ENCODE peak calls at places on chromosomes 5 and 9, in six cellular contexts. V, J, E, M, L and N are unnamed samples.
A peak's percentile ranks its signal among the peaks of the same experiment; 100 is the strongest.

GRCh38 chr5:116696356-116696755 is 121.7 kb upstream of the SEMA6A start:
- DNase-seq in V (no peak), J (no peak), E (no peak), M (no peak), L (no peak), N (no peak)

GRCh38 chr5:83927140-83927733 is 206.6 kb upstream of the HAPLN1 start:
- DNase-seq in V (peak; percentile 19), J (peak; percentile 98), E (peak; percentile 71), M (peak; percentile 16), L (peak; percentile 41), N (peak; percentile 75)

GRCh38 chr5:40829748-40830305 is 5.2 kb downstream of the RPL37 start:
- DNase-seq in V (no peak), J (no peak), E (no peak), M (no peak), L (no peak), N (no peak)

GRCh38 chr5:180396931-180397330 is 43.8 kb upstream of the GFPT2 start:
- DNase-seq in V (no peak), J (no peak), E (no peak), M (no peak), L (no peak), N (no peak)

GRCh38 chr9:89730715-89731114 is 125.9 kb downstream of the GADD45G start:
- DNase-seq in V (no peak), J (no peak), E (no peak), M (no peak), L (peak; percentile 33), N (no peak)

GRCh38 chr5:28766565-28767158 is 1728.3 kb upstream of the CDH9 start:
- DNase-seq in V (no peak), J (no peak), E (no peak), M (no peak), L (peak; percentile 18), N (no peak)

GRCh38 chr5:74519161-74519571 is 121.4 kb downstream of the ENC1 start:
- DNase-seq in V (no peak), J (no peak), E (no peak), M (no peak), L (no peak), N (no peak)

GRCh38 chr9:72894342-72894741 is 58.5 kb downstream of the ALDH1A1 start:
- DNase-seq in V (no peak), J (no peak), E (no peak), M (no peak), L (no peak), N (no peak)

GRCh38 chr9:100111235-100111634 is 12.2 kb downstream of the INVS start:
- DNase-seq in V (peak; percentile 93), J (no peak), E (peak; percentile 59), M (peak; percentile 83), L (no peak), N (peak; percentile 84)

GRCh38 chr5:6365977-6366590 is 12.3 kb downstream of the MED10 start:
- DNase-seq in V (no peak), J (no peak), E (no peak), M (no peak), L (no peak), N (peak; percentile 31)

GRCh38 chr9:135156525-135157510 is 69.3 kb downstream of the OLFM1 start:
- DNase-seq in V (peak; percentile 36), J (peak; percentile 89), E (peak; percentile 14), M (peak; percentile 48), L (peak; percentile 15), N (no peak)

GRCh38 chr9:78927099-78927940 is 630.4 kb downstream of the PSAT1 start:
- DNase-seq in V (no peak), J (no peak), E (no peak), M (no peak), L (no peak), N (no peak)

GRCh38 chr9:6054280-6055099 is 39.1 kb upstream of the RANBP6 start:
- DNase-seq in V (peak; percentile 48), J (peak; percentile 82), E (peak; percentile 64), M (peak; percentile 27), L (peak; percentile 65), N (no peak)

GRCh38 chr9:126875780-126876510 is 15.5 kb downstream of the ZBTB34 start:
- DNase-seq in V (no peak), J (no peak), E (no peak), M (no peak), L (no peak), N (no peak)

GRCh38 chr9:24245988-24246387 is 299.7 kb downstream of the IZUMO3 start:
- DNase-seq in V (no peak), J (no peak), E (no peak), M (no peak), L (no peak), N (no peak)

GRCh38 chr9:96484521-96484931 is 34.6 kb downstream of the HABP4 start:
- DNase-seq in V (no peak), J (no peak), E (no peak), M (no peak), L (no peak), N (no peak)

GRCh38 chr5:56574778-56575177 is 240.6 kb upstream of the MAP3K1 start:
- DNase-seq in V (no peak), J (no peak), E (no peak), M (no peak), L (no peak), N (no peak)

GRCh38 chr5:960551-960950 is 48.1 kb upstream of the NKD2 start:
- DNase-seq in V (no peak), J (no peak), E (no peak), M (no peak), L (no peak), N (peak; percentile 68)

GRCh38 chr9:98488578-98489312 is 220.0 kb downstream of the GABBR2 start:
- DNase-seq in V (no peak), J (no peak), E (no peak), M (no peak), L (no peak), N (no peak)

GRCh38 chr5:19977069-19977468 is 10.9 kb downstream of the CDH18 start:
- DNase-seq in V (no peak), J (no peak), E (no peak), M (no peak), L (no peak), N (no peak)

GRCh38 chr5:131193106-131193505 is 22.4 kb downstream of the LYRM7 start:
- DNase-seq in V (no peak), J (no peak), E (no peak), M (no peak), L (no peak), N (no peak)

GRCh38 chr5:54234304-54234938 is 76.0 kb downstream of the ARL15 start:
- DNase-seq in V (no peak), J (no peak), E (no peak), M (no peak), L (peak; percentile 9), N (no peak)

GRCh38 chr5:68227532-68228160 is 12.1 kb downstream of the PIK3R1 start:
- DNase-seq in V (no peak), J (no peak), E (no peak), M (no peak), L (no peak), N (no peak)

GRCh38 chr5:68224561-68225187 is 9.1 kb downstream of the PIK3R1 start:
- DNase-seq in V (no peak), J (no peak), E (no peak), M (no peak), L (no peak), N (no peak)

GRCh38 chr5:68226564-68227073 is 11.1 kb downstream of the PIK3R1 start:
- DNase-seq in V (no peak), J (no peak), E (no peak), M (no peak), L (no peak), N (no peak)

GRCh38 chr5:68225188-68225910 is 9.8 kb downstream of the PIK3R1 start:
- DNase-seq in V (peak; percentile 69), J (no peak), E (peak; percentile 69), M (no peak), L (peak; percentile 23), N (no peak)

DNA sequence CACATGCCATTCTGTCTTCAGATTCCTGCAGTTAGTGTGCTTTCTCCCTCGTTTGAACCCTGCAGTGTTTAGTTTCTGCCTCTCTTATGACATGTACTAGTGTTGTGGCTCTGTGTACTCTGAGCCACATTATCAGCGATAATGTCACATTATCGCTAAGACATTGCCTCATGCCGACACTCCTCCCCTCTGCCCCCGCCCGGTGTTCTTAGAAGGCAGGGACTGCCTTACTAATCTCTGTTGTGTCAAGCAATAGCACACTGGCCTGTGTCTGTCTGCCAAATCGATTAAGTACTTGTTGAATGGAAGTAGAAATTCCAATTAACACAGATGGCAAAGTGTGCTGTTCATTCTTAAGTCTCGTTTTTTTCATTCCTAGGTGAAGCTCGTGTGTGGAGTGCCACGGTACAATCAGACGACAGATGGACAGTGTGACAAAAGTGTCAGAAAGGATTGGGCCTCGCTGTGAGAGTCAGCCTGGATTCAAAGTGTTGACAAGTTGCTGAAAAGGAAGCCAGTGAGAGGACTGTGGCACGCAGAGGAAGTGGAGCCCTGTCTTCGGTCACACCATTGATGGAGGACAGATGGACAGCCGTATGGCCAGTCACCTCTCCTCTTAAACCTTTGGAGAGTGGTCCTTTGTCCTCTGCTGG is 10.5 kb downstream of the PIK3R1 start:
- DNase-seq in V (no peak), J (no peak), E (peak; percentile 68), M (peak; percentile 51), L (no peak), N (no peak)
- H3K4me3 ChIP-seq in V (peak overlapping the region; percentile 9), J (no peak overlapping the region), E (no peak overlapping the region), M (no peak overlapping the region), L (no peak overlapping the region), N (peak overlapping the region; percentile 54)

GRCh38 chr9:3760031-3760430 is 234.2 kb upstream of the RFX3 start:
- DNase-seq in V (no peak), J (no peak), E (no peak), M (no peak), L (no peak), N (no peak)
- H3K27ac ChIP-seq in V (no peak overlapping the region), J (no peak overlapping the region), E (no peak overlapping the region), M (no peak overlapping the region), L (no peak overlapping the region), N (no peak overlapping the region)

DNA sequence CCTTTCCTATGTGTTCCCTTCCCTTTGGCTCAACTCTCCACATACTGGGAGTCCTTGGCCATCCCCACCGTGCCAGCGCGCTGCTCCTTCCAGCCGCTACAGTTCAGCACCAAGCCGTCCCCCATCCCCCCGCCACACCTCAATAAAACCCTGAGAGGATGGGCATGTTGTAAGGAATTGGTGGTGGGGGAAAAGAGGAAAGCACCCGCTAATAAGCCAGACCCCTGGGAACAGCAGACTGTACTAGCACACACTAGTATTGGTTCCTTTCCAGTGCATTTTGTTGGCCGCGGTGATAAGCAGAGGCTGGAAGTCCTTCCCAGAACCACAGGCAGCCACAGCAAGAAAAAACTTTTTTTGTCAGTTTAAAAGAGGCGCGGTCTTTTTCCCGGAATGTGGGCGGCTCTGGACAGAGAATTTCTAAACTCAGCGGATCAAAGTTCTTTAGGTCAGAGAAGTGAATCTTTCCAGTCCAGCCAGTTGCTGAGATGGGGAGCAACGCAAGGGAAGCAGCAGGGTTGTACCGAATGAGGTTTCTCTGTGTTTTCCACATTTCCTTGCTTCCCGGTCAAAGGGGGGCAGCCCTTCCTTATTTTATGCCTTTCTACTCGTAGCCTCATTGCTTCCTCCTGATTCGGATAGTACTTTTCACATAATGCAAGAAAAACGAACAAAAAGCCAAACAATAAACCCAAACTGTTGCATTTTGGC is 2.1 kb downstream of the CHSY3 start:
- DNase-seq in V (peak; percentile 9), J (peak; percentile 61), E (peak; percentile 9), M (peak; percentile 13), L (peak; percentile 66), N (peak; percentile 73)
- TF ChIP-seq CTCF in V (no peak), J (peak; percentile 16), E (no peak), M (peak; percentile 24), L (peak; percentile 35), N (no peak)

DNA sequence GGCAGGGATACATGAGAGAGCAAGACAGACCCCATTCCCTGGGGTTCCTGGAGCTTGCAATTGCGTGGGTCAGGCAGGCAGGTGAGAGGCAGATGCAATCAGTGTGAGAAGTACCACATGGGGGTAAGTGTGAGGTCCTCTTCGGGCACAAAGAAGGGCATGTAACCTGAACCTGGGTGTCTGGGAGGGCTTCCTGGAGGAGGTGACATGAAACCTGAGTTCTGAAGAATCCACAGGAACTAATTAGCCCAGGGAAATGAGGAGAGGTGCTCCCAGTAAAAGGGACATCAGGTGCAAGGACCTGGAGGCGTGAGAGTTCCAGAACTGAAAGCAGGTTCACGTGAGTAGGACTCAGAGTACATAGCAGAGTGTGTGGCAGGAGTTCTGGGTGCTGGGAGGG is 2.5 kb downstream of the AMBP start:
- DNase-seq in V (no peak), J (no peak), E (no peak), M (no peak), L (no peak), N (no peak)
- H3K4me3 ChIP-seq in V (no peak overlapping the region), J (no peak overlapping the region), E (no peak overlapping the region), M (no peak overlapping the region), L (peak overlapping the region; percentile 76), N (no peak overlapping the region)